ENCODE peak calls at places on chromosomes 2 and 18, in four cellular contexts. R, S, C and E are unnamed samples. For H3K36me3, the result is how much of the 10 kb centered on the place peaks cover.

GRCh38 chr2:37569131-37569530 is 102.3 kb downstream of the CDC42EP3 start:
- DNase-seq in R (no peak), S (no peak), C (no peak), E (no peak)

GRCh38 chr2:161414385-161415040 is 1.6 kb upstream of the TBR1 start:
- DNase-seq in R (peak), S (peak), C (peak), E (peak)

GRCh38 chr18:76448262-76449109 is 46.6 kb downstream of the ZNF516 start:
- DNase-seq in R (no peak), S (no peak), C (no peak), E (no peak)

GRCh38 chr2:112679484-112679883 is 33.7 kb downstream of the SLC20A1 start:
- DNase-seq in R (no peak), S (no peak), C (no peak), E (no peak)

GRCh38 chr2:68340631-68341329 is 21.0 kb upstream of the CNRIP1 start:
- DNase-seq in R (no peak), S (no peak), C (no peak), E (no peak)

GRCh38 chr18:74459877-74460276 is 2.8 kb upstream of the DIPK1C start:
- DNase-seq in R (peak), S (peak), C (no peak), E (no peak)

GRCh38 chr2:45826889-45827635 is 175.6 kb downstream of the PRKCE start:
- DNase-seq in R (no peak), S (no peak), C (no peak), E (peak)

GRCh38 chr2:124652099-124652498 is 627.0 kb downstream of the CNTNAP5 start:
- DNase-seq in R (no peak), S (no peak), C (no peak), E (no peak)

GRCh38 chr2:95009009-95009760 is 16.3 kb upstream of the MAL start:
- DNase-seq in R (no peak), S (no peak), C (no peak), E (no peak)

GRCh38 chr2:205712983-205713531 is 30.8 kb downstream of the NRP2 start:
- DNase-seq in R (no peak), S (no peak), C (no peak), E (peak)

GRCh38 chr2:36480596-36480995 is 117.4 kb downstream of the FEZ2 start:
- DNase-seq in R (no peak), S (no peak), C (no peak), E (no peak)
- H3K36me3 ChIP-seq in R (under half), S (under half), C (under half), E (under half)

GRCh38 chr2:88211809-88212154 is 41.6 kb downstream of the THNSL2 start:
- DNase-seq in R (no peak), S (no peak), C (no peak), E (no peak)

GRCh38 chr2:88214631-88215030 is 44.5 kb downstream of the THNSL2 start:
- DNase-seq in R (no peak), S (no peak), C (no peak), E (no peak)

GRCh38 chr2:88211005-88211808 is 41.1 kb downstream of the THNSL2 start:
- DNase-seq in R (no peak), S (no peak), C (no peak), E (no peak)

GRCh38 chr2:88210132-88211004 is 40.2 kb downstream of the THNSL2 start:
- DNase-seq in R (no peak), S (no peak), C (peak), E (no peak)

GRCh38 chr2:88212251-88212790 is 42.2 kb downstream of the THNSL2 start:
- DNase-seq in R (peak), S (peak), C (peak), E (peak)
- TF ChIP-seq MAFK in R (no peak), S (no peak), C (no peak), E (no peak)

DNA sequence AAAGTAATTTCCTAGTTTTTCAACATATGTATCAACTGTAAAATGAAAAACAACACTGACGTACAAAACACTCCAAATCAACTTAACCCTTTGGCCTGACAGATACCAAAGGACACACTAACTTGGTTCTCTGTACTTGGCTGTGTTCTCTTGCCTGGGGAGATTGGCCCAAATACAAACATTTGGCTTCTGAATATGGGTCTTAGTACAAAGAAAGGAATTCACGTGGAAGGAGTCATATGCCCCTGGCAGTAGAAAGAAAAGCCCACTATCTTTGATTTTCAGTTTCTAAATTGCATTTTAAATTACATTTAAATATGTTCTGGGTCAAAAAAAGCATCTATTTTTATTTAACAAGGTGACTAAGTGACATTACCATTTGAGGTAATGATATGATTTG is 153.4 kb upstream of the CCDC195 start:
- DNase-seq in R (no peak), S (no peak), C (no peak), E (peak)
- H2AFZ ChIP-seq in R (no peak), S (no peak), C (no peak), E (no peak)

GRCh38 chr18:26052497-26052896 is 37.9 kb downstream of the SS18 start:
- DNase-seq in R (no peak), S (no peak), C (no peak), E (peak)

GRCh38 chr18:26046419-26047077 is 43.9 kb downstream of the SS18 start:
- DNase-seq in R (no peak), S (no peak), C (no peak), E (no peak)

GRCh38 chr18:26057208-26057821 is 33.1 kb downstream of the SS18 start:
- DNase-seq in R (no peak), S (no peak), C (no peak), E (peak)

GRCh38 chr18:26056291-26056690 is 34.1 kb downstream of the SS18 start:
- DNase-seq in R (no peak), S (no peak), C (no peak), E (peak)

GRCh38 chr18:26051845-26052244 is 38.6 kb downstream of the SS18 start:
- DNase-seq in R (no peak), S (no peak), C (no peak), E (no peak)
- H3K36me3 ChIP-seq in R (under half), S (half or more), C (under half), E (under half)

GRCh38 chr2:26807788-26808460 is 22.1 kb downstream of the CENPA start:
- DNase-seq in R (no peak), S (no peak), C (no peak), E (peak)
- TF ChIP-seq MAFK in R (peak), S (no peak), C (peak), E (no peak)

GRCh38 chr18:34329840-34330239 is 105.1 kb upstream of the NOL4 start:
- DNase-seq in R (no peak), S (no peak), C (no peak), E (no peak)
- H2AFZ ChIP-seq in R (peak), S (no peak), C (no peak), E (no peak)

GRCh38 chr18:79723628-79724027 is 44.0 kb downstream of the CTDP1 start:
- DNase-seq in R (no peak), S (no peak), C (no peak), E (no peak)
- H3K36me3 ChIP-seq in R (under half), S (under half), C (under half), E (half or more)